ENCODE peak calls at places on chromosomes 1 and 21, in seven cellular contexts. U is AG10803, O is psoas muscle, G is aorta, R is lower leg skin, Y is choroid plexus epithelial cell, C is body of pancreas. Q is an unnamed sample.

GRCh38 chr1:94755675-94756074 is 64.5 kb upstream of the SLC44A3 start:
- DNase-seq in U (peak), O (no peak), G (no peak), R (peak), Y (peak), C (peak), Q (no peak)

GRCh38 chr21:33512481-33512880 is 21.0 kb upstream of the DNAJC28 start:
- DNase-seq in U (no peak), O (no peak), G (no peak), R (no peak), Y (no peak), C (no peak), Q (no peak)

GRCh38 chr21:34836103-34836932 is 167.5 kb downstream of the CLIC6 start:
- DNase-seq in U (peak), O (peak), G (peak), R (peak), Y (peak), C (peak), Q (no peak)

GRCh38 chr1:200041337-200042118 is 14.0 kb downstream of the NR5A2 start:
- DNase-seq in U (no peak), O (no peak), G (no peak), R (no peak), Y (no peak), C (no peak), Q (no peak)

GRCh38 chr1:218547901-218548730 is 203.0 kb downstream of the TGFB2 start:
- DNase-seq in U (no peak), O (no peak), G (no peak), R (no peak), Y (no peak), C (peak), Q (no peak)

GRCh38 chr21:38759286-38759872 is 46.4 kb upstream of the ETS2 start:
- DNase-seq in U (no peak), O (no peak), G (no peak), R (no peak), Y (no peak), C (no peak), Q (no peak)

GRCh38 chr1:197773856-197774255 is 1.4 kb downstream of the DENND1B start:
- DNase-seq in U (no peak), O (no peak), G (no peak), R (no peak), Y (no peak), C (no peak), Q (no peak)

GRCh38 chr1:86380257-86380861 is 15.8 kb downstream of the ODF2L start:
- DNase-seq in U (peak), O (no peak), G (no peak), R (no peak), Y (peak), C (peak), Q (no peak)

GRCh38 chr1:222643603-222643936 is 25.7 kb downstream of the MIA3 start:
- DNase-seq in U (no peak), O (no peak), G (no peak), R (no peak), Y (peak), C (no peak), Q (no peak)

GRCh38 chr21:33245289-33245918 is 15.7 kb downstream of the IFNAR2 start:
- DNase-seq in U (no peak), O (no peak), G (no peak), R (no peak), Y (no peak), C (no peak), Q (no peak)

GRCh38 chr1:114100148-114100547 is 53.5 kb downstream of the SYT6 start:
- DNase-seq in U (no peak), O (peak), G (no peak), R (no peak), Y (no peak), C (no peak), Q (no peak)

GRCh38 chr1:174535207-174535606 is 87.4 kb downstream of the GPR52 start:
- DNase-seq in U (no peak), O (no peak), G (no peak), R (no peak), Y (peak), C (no peak), Q (no peak)

GRCh38 chr1:17984510-17985085 is 123.0 kb upstream of the IGSF21 start:
- DNase-seq in U (no peak), O (no peak), G (no peak), R (no peak), Y (peak), C (peak), Q (no peak)

GRCh38 chr1:24745711-24746582 is 700 bp downstream of the CLIC4 start:
- DNase-seq in U (peak), O (peak), G (peak), R (peak), Y (peak), C (peak), Q (peak)

GRCh38 chr1:202553560-202554038 is 156.7 kb downstream of the SYT2 start:
- DNase-seq in U (no peak), O (no peak), G (no peak), R (peak), Y (peak), C (peak), Q (no peak)

GRCh38 chr1:116586741-116587143 is 15.9 kb upstream of the CD58 start:
- DNase-seq in U (no peak), O (no peak), G (no peak), R (no peak), Y (no peak), C (no peak), Q (no peak)

GRCh38 chr1:246459213-246459612 is 47.9 kb downstream of the SMYD3 start:
- DNase-seq in U (no peak), O (no peak), G (no peak), R (no peak), Y (no peak), C (no peak), Q (no peak)

GRCh38 chr1:231416896-231417295 is 5.2 kb downstream of the EGLN1 start:
- DNase-seq in U (no peak), O (no peak), G (no peak), R (no peak), Y (no peak), C (no peak), Q (no peak)

GRCh38 chr1:114700026-114700600 is 4.8 kb upstream of the AMPD1 start:
- DNase-seq in U (peak), O (no peak), G (no peak), R (no peak), Y (no peak), C (no peak), Q (no peak)

GRCh38 chr1:245609354-245609753 is 454.6 kb downstream of the KIF26B start:
- DNase-seq in U (no peak), O (no peak), G (no peak), R (no peak), Y (no peak), C (no peak), Q (no peak)

GRCh38 chr1:104765115-104765514 is 1015.4 kb downstream of the AMY1C start:
- DNase-seq in U (no peak), O (no peak), G (no peak), R (no peak), Y (peak), C (no peak), Q (no peak)

GRCh38 chr1:203039609-203040517 is 13.6 kb downstream of the PPFIA4 start:
- DNase-seq in U (no peak), O (no peak), G (no peak), R (no peak), Y (no peak), C (no peak), Q (peak)

GRCh38 chr1:27400035-27400962 is 7.9 kb downstream of the GPR3 start:
- DNase-seq in U (no peak), O (no peak), G (no peak), R (no peak), Y (no peak), C (no peak), Q (no peak)

GRCh38 chr1:161763522-161764098 is 2.5 kb upstream of the ATF6 start:
- DNase-seq in U (no peak), O (no peak), G (no peak), R (no peak), Y (peak), C (peak), Q (no peak)

GRCh38 chr21:46168238-46168637 is 12.9 kb upstream of the FTCD start:
- DNase-seq in U (no peak), O (no peak), G (peak), R (no peak), Y (no peak), C (no peak), Q (no peak)

GRCh38 chr1:167516404-167517388 is 1.6 kb downstream of the CD247 start:
- DNase-seq in U (no peak), O (no peak), G (no peak), R (no peak), Y (no peak), C (no peak), Q (no peak)

GRCh38 chr1:53507115-53507816 is 48.1 kb downstream of the DMRTB1 start:
- DNase-seq in U (no peak), O (no peak), G (no peak), R (no peak), Y (no peak), C (no peak), Q (no peak)

GRCh38 chr1:53509775-53510174 is 50.6 kb downstream of the DMRTB1 start:
- DNase-seq in U (no peak), O (no peak), G (no peak), R (no peak), Y (no peak), C (no peak), Q (no peak)

GRCh38 chr1:53506355-53507050 is 47.3 kb downstream of the DMRTB1 start:
- DNase-seq in U (no peak), O (no peak), G (no peak), R (no peak), Y (no peak), C (no peak), Q (no peak)

GRCh38 chr1:53508991-53509663 is 49.9 kb downstream of the DMRTB1 start:
- DNase-seq in U (peak), O (no peak), G (no peak), R (peak), Y (no peak), C (no peak), Q (no peak)

GRCh38 chr1:53508056-53508990 is 49.1 kb downstream of the DMRTB1 start:
- DNase-seq in U (no peak), O (no peak), G (no peak), R (no peak), Y (no peak), C (no peak), Q (no peak)
- H3K4me3 ChIP-seq in U (no peak), O (no peak), G (no peak), R (no peak), Y (no peak), C (no peak), Q (no peak)

GRCh38 chr1:30305519-30305918 is 417.9 kb downstream of the MATN1 start:
- DNase-seq in U (no peak), O (peak), G (no peak), R (no peak), Y (no peak), C (no peak), Q (no peak)
- H3K4me3 ChIP-seq in U (no peak), O (no peak), G (no peak), R (no peak), Y (no peak), C (no peak), Q (no peak)

GRCh38 chr1:84668185-84668584 is 22.1 kb downstream of the SSX2IP start:
- DNase-seq in U (peak), O (no peak), G (no peak), R (no peak), Y (no peak), C (no peak), Q (no peak)
- H3K4me3 ChIP-seq in U (no peak), O (no peak), G (no peak), R (no peak), Y (no peak), C (no peak), Q (no peak)

GRCh38 chr1:67348586-67349252 is 41.0 kb downstream of the IL12RB2 start:
- DNase-seq in U (no peak), O (no peak), G (no peak), R (no peak), Y (no peak), C (no peak), Q (no peak)

GRCh38 chr1:67347688-67348472 is 40.2 kb downstream of the IL12RB2 start:
- DNase-seq in U (peak), O (no peak), G (no peak), R (peak), Y (peak), C (peak), Q (peak)

GRCh38 chr1:67342002-67342890 is 34.6 kb downstream of the IL12RB2 start:
- DNase-seq in U (no peak), O (no peak), G (no peak), R (no peak), Y (no peak), C (no peak), Q (no peak)

GRCh38 chr1:67350783-67351182 is 43.1 kb downstream of the IL12RB2 start:
- DNase-seq in U (no peak), O (no peak), G (no peak), R (no peak), Y (no peak), C (no peak), Q (no peak)

GRCh38 chr1:67346982-67347381 is 39.3 kb downstream of the IL12RB2 start:
- DNase-seq in U (no peak), O (no peak), G (no peak), R (no peak), Y (no peak), C (no peak), Q (no peak)
- H3K4me3 ChIP-seq in U (no peak), O (no peak), G (no peak), R (no peak), Y (no peak), C (no peak), Q (no peak)

DNA sequence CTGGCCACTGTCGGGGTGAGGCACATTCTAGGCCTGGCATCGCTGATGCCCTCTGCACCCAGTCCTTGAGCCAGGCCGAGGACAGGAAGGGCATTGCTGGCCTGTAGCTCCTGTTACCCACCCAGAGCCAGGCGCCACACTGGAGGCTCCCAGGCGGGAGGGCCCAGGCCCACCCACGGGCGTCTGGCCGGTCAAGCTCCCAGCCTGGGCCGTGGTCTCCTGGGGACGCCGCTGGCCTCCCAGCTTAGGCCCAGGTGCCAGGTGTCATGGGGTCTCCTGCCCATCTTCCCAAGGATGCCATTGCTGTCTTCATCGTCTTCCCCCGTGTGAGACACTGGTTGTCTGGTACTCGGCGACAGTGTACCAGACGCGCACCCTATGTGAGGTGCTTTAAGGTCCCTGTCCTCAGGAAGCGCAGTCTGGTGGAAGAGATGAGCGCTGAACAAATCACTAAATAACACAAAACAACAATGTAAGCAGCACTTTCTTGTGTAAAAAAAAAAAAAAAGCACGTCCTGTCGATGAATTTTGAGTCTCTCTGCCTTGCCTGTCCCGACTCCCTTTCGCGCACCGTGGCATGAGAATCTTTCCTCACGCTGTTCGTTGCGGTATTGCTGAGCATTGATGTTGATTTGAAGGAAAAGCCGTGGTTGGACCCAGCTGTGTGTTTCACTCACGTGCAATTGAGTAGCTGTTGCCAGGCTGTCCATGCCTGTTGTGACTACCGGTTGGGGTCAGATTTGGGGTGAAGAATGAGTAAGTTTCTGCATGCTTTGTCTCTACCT is 27.0 kb upstream of the TRAPPC10 start:
- DNase-seq in U (no peak), O (peak), G (no peak), R (no peak), Y (peak), C (no peak), Q (no peak)
- H3K4me3 ChIP-seq in U (no peak), O (no peak), G (no peak), R (no peak), Y (no peak), C (no peak), Q (no peak)

GRCh38 chr1:2314297-2314802 is 77.0 kb downstream of the MORN1 start:
- DNase-seq in U (peak), O (peak), G (peak), R (no peak), Y (peak), C (peak), Q (peak)
- H3K4me3 ChIP-seq in U (peak), O (peak), G (peak), R (peak), Y (peak), C (peak), Q (peak)

DNA sequence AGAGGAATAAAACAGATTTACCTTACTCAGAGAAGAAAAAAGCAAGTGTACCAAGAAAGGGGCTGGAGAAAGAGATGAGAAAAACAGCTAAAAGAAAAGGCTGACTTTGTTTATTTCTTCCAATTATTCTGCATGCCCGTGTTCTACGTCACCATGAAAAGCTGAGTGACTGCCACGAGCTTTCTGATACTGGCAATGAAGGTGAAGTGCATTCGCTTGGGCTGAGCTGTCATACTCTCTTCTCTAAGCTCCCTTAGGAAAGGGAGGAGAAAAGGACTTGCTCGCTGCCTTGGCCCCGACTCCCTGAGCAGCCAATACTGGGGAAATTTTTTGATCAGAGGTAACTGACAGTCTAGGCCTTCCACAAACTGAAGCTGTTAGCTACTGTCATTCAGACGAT is 105.4 kb downstream of the SMYD2 start:
- DNase-seq in U (no peak), O (no peak), G (no peak), R (no peak), Y (no peak), C (no peak), Q (no peak)
- H3K4me3 ChIP-seq in U (no peak), O (no peak), G (no peak), R (no peak), Y (no peak), C (no peak), Q (no peak)

DNA sequence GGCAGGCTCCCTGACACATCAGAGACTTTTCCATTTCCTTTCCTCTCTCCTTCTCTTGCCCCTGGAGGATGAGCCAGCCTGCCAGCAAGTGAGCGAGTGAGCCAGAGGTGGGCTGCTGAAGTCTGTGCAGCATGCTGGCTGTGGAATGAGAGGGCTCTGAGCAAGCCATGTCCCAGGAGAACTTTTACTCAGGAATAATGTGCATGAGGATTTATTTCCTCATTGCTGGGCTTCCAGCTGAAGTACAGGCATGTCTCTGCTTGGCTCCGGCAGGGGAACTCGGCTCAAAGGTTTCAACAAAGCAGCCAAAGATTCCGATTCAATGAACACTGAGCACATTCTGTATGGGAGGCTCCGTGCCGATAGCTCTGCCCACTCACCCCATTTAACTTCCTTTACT is 43.7 kb downstream of the UBIAD1 start:
- DNase-seq in U (peak), O (no peak), G (no peak), R (no peak), Y (peak), C (peak), Q (no peak)
- H3K4me3 ChIP-seq in U (no peak), O (no peak), G (no peak), R (no peak), Y (no peak), C (no peak), Q (no peak)

DNA sequence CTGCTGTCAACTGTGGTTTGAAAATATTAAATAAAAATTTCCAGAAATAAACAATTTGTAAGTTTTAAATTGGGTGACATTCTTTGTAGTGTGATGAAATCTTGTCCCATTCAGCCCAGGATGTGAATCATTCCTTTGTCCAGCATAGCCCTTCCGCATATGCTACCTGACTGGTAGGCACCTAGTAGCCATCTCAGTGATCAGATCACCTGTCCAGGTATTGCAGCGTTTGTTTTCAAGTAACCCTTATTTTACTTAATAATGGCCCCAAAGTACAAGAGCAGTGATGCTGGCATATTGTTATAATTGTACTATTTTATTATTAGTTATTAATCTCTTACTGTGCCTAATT is 351.6 kb upstream of the B3GALT2 start:
- DNase-seq in U (no peak), O (no peak), G (no peak), R (no peak), Y (no peak), C (no peak), Q (no peak)
- H3K4me3 ChIP-seq in U (no peak), O (no peak), G (no peak), R (no peak), Y (no peak), C (no peak), Q (no peak)

GRCh38 chr1:150256193-150256548 is 1.4 kb upstream of the CA14 start:
- DNase-seq in U (no peak), O (no peak), G (no peak), R (no peak), Y (no peak), C (no peak), Q (no peak)
- H3K4me3 ChIP-seq in U (peak), O (peak), G (no peak), R (no peak), Y (no peak), C (no peak), Q (peak)

Q was measured in left ventricle myocardium inferior.